ENCODE peak calls at places on chromosomes 6 and 20, in nine cellular contexts. Y, H, R, C, D, V, Z, K and Q are unnamed samples.

GRCh38 chr6:37882724-37883413 is 63.3 kb downstream of the ZFAND3 start:
- DNase-seq in Y (peak; percentile 80), H (peak; percentile 77), R (no peak), C (no peak), D (no peak), V (peak; percentile 76), Z (peak; percentile 72), K (no peak), Q (no peak)

GRCh38 chr6:109816452-109817374 is 125.6 kb downstream of the FIG4 start:
- DNase-seq in Y (no peak), H (no peak), R (no peak), C (no peak), D (peak; percentile 18), V (no peak), Z (no peak), K (no peak), Q (no peak)

GRCh38 chr20:32626859-32627636 is 41.9 kb upstream of the NOL4L start:
- DNase-seq in Y (no peak), H (peak; percentile 17), R (peak; percentile 53), C (no peak), D (peak; percentile 62), V (no peak), Z (no peak), K (no peak), Q (no peak)

GRCh38 chr6:49082611-49083010 is 380.4 kb downstream of the MMUT start:
- DNase-seq in Y (no peak), H (no peak), R (no peak), C (no peak), D (no peak), V (no peak), Z (no peak), K (no peak), Q (no peak)

GRCh38 chr6:148367418-148368024 is 24.9 kb downstream of the SASH1 start:
- DNase-seq in Y (peak; percentile 97), H (peak; percentile 52), R (no peak), C (peak; percentile 76), D (no peak), V (peak; percentile 6), Z (peak; percentile 51), K (peak; percentile 42), Q (no peak)

GRCh38 chr6:21873562-21873961 is 280.0 kb downstream of the SOX4 start:
- DNase-seq in Y (peak; percentile 96), H (peak; percentile 94), R (no peak), C (peak; percentile 68), D (no peak), V (peak; percentile 86), Z (peak; percentile 4), K (no peak), Q (no peak)

GRCh38 chr6:33806795-33807194 is 3.0 kb upstream of the MLN start:
- DNase-seq in Y (no peak), H (no peak), R (no peak), C (no peak), D (no peak), V (no peak), Z (no peak), K (no peak), Q (no peak)

GRCh38 chr20:4638826-4639225 is 82.9 kb upstream of the PRND start:
- DNase-seq in Y (no peak), H (no peak), R (no peak), C (no peak), D (no peak), V (no peak), Z (no peak), K (no peak), Q (no peak)

GRCh38 chr6:33427585-33428218 is 7.8 kb downstream of the SYNGAP1 start:
- DNase-seq in Y (no peak), H (peak; percentile 72), R (peak; percentile 27), C (peak; percentile 85), D (peak; percentile 66), V (no peak), Z (no peak), K (peak; percentile 47), Q (no peak)

GRCh38 chr20:60000271-60001026 is 42.2 kb downstream of the CDH26 start:
- DNase-seq in Y (no peak), H (no peak), R (peak; percentile 41), C (no peak), D (no peak), V (no peak), Z (no peak), K (peak; percentile 15), Q (no peak)

GRCh38 chr20:16574656-16575355 is 1.6 kb upstream of the KIF16B start:
- DNase-seq in Y (peak; percentile 79), H (peak; percentile 79), R (peak; percentile 2), C (peak; percentile 95), D (peak; percentile 91), V (no peak), Z (peak; percentile 56), K (peak; percentile 89), Q (peak; percentile 69)

DNA sequence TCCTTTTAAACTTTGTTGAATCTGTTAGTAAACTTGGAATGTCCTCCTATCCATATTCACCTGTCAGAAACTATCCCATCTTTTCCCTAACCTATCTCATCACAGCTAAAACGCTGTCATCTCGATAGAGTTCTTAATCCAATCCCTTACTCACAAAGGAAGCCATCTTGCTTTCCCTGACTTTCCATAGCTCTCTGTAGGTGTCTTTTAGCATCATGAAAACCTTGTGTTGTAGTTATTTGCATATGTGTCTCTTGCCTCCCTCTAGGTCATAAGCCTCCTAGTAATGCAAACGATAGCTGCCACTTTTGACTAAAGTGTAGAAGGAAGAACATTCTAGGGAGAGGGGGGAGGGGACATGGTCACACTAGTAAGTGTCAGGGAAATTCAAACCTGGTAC is 283.6 kb downstream of the HAO1 start:
- DNase-seq in Y (no peak), H (no peak), R (no peak), C (no peak), D (no peak), V (no peak), Z (no peak), K (peak; percentile 27), Q (no peak)
- H3K4me3 ChIP-seq in Y (no peak overlapping the region), H (no peak overlapping the region), R (no peak overlapping the region), C (no peak overlapping the region), D (no peak overlapping the region), V (no peak overlapping the region), Z (no peak overlapping the region), K (no peak overlapping the region), Q (no peak overlapping the region)

GRCh38 chr6:141483561-141484061 is 649.1 kb upstream of the GJE1 start:
- DNase-seq in Y (peak; percentile 95), H (peak; percentile 92), R (peak; percentile 53), C (no peak), D (no peak), V (peak; percentile 57), Z (peak; percentile 94), K (no peak), Q (peak; percentile 87)

GRCh38 chr6:141488466-141488865 is 644.3 kb upstream of the GJE1 start:
- DNase-seq in Y (peak; percentile 39), H (peak; percentile 41), R (peak; percentile 14), C (no peak), D (no peak), V (no peak), Z (no peak), K (no peak), Q (no peak)

GRCh38 chr6:141484726-141485125 is 648.0 kb upstream of the GJE1 start:
- DNase-seq in Y (no peak), H (no peak), R (peak; percentile 43), C (no peak), D (no peak), V (no peak), Z (no peak), K (no peak), Q (peak; percentile 48)

GRCh38 chr6:141486942-141487341 is 645.8 kb upstream of the GJE1 start:
- DNase-seq in Y (no peak), H (no peak), R (no peak), C (no peak), D (no peak), V (no peak), Z (no peak), K (no peak), Q (no peak)

GRCh38 chr6:141482773-141483172 is 650.0 kb upstream of the GJE1 start:
- DNase-seq in Y (no peak), H (peak; percentile 33), R (no peak), C (no peak), D (no peak), V (no peak), Z (peak; percentile 25), K (no peak), Q (no peak)
- H3K4me3 ChIP-seq in Y (no peak overlapping the region), H (peak overlapping the region; percentile 66), R (peak overlapping the region; percentile 25), C (no peak overlapping the region), D (no peak overlapping the region), V (no peak overlapping the region), Z (no peak overlapping the region), K (no peak overlapping the region), Q (no peak overlapping the region)

DNA sequence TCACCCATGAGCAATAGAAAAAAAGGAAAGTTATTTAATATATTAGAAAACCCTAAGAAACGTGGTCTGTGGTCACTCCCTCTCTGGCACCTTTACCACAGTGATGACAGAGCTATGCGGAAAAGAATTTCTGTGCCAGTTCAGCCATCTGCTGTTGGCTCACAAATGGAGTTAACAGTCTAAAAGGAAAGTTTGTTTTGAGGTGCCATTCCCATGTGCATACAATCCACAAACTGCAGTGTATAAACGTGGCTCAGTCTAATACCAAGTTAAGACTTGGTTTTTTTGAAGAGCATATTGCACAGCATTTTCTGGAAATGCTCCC is 383.7 kb downstream of the PRKN start:
- DNase-seq in Y (peak; percentile 14), H (peak; percentile 69), R (no peak), C (no peak), D (no peak), V (peak; percentile 29), Z (no peak), K (no peak), Q (no peak)
- H3K4me3 ChIP-seq in Y (no peak overlapping the region), H (no peak overlapping the region), R (no peak overlapping the region), C (no peak overlapping the region), D (no peak overlapping the region), V (no peak overlapping the region), Z (no peak overlapping the region), K (no peak overlapping the region), Q (no peak overlapping the region)

GRCh38 chr20:11140359-11140758 is 466.6 kb upstream of the JAG1 start:
- DNase-seq in Y (peak; percentile 94), H (peak; percentile 96), R (no peak), C (no peak), D (no peak), V (peak; percentile 58), Z (peak; percentile 87), K (no peak), Q (no peak)

GRCh38 chr20:11143481-11143880 is 469.7 kb upstream of the JAG1 start:
- DNase-seq in Y (peak; percentile 27), H (peak; percentile 18), R (no peak), C (no peak), D (no peak), V (no peak), Z (no peak), K (no peak), Q (no peak)

DNA sequence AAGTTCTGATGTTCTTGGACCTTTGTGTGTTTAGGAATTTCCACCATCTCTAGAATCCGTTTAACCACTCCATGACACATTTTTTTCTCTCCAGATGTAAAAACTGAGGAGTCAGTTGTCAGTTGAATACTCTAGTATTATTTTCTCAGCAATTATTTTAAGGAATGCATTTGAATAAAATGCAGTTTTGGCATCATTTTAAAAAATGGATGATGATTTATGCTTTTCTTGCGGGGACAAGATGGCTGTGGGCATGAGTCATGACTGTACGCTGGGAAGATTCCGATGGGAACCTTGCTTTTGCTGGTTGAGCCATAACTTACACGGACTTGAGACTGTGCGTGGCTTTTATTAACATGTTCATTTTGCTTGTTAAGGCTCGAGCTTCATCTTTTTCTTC is 470.3 kb upstream of the JAG1 start:
- DNase-seq in Y (peak; percentile 89), H (peak; percentile 92), R (no peak), C (peak; percentile 72), D (no peak), V (peak; percentile 93), Z (peak; percentile 94), K (no peak), Q (no peak)
- H3K4me3 ChIP-seq in Y (no peak overlapping the region), H (peak overlapping the region; percentile 9), R (no peak overlapping the region), C (no peak overlapping the region), D (no peak overlapping the region), V (no peak overlapping the region), Z (no peak overlapping the region), K (no peak overlapping the region), Q (no peak overlapping the region)